ENCODE peak calls at places on chromosomes 6 and 20, in four cellular contexts. S is GM12878, I is HepG2, F is H1. N is an unnamed sample.

GRCh38 chr6:2667617-2668016 is 83.1 kb downstream of the MYLK4 start:
- DNase-seq in I (no peak), F (no peak), S (no peak), N (no peak)

GRCh38 chr6:22153384-22154158 is 143.3 kb downstream of the PRL start:
- DNase-seq in F (no peak), I (no peak), S (no peak), N (no peak)

GRCh38 chr6:56757585-56757984 is 114.9 kb upstream of the DST start:
- DNase-seq in I (peak; percentile 72), F (no peak), S (no peak), N (peak; percentile 8)

GRCh38 chr6:42294759-42295158 is 77.1 kb upstream of the MRPS10 start:
- DNase-seq in F (no peak), S (no peak), I (peak; percentile 34), N (no peak)

GRCh38 chr6:48098923-48099322 is 12.1 kb downstream of the PTCHD4 start:
- DNase-seq in F (no peak), S (no peak), I (no peak), N (no peak)

GRCh38 chr6:56692586-56693245 is 50.0 kb upstream of the DST start:
- DNase-seq in F (no peak), I (peak; percentile 47), S (no peak), N (no peak)

GRCh38 chr6:66751630-66752029 is 1044.6 kb upstream of the EYS start:
- DNase-seq in I (no peak), S (no peak), F (no peak), N (no peak)

GRCh38 chr6:139654888-139655782 is 280.7 kb upstream of the CITED2 start:
- DNase-seq in I (peak; percentile 8), S (no peak), F (no peak), N (no peak)

GRCh38 chr6:154157082-154157481 is 118.0 kb downstream of the OPRM1 start:
- DNase-seq in S (no peak), F (no peak), I (no peak), N (no peak)

GRCh38 chr6:107820571-107821261 is 3.4 kb downstream of the SCML4 start:
- DNase-seq in I (no peak), S (no peak), F (peak; percentile 42), N (no peak)

GRCh38 chr20:18527836-18528235 is 20.1 kb downstream of the SEC23B start:
- DNase-seq in F (no peak), S (no peak), I (no peak), N (no peak)

GRCh38 chr6:144449911-144450690 is 165.0 kb downstream of the UTRN start:
- DNase-seq in S (no peak), F (no peak), I (no peak), N (no peak)

GRCh38 chr6:22106445-22106844 is 190.4 kb downstream of the PRL start:
- DNase-seq in S (no peak), I (no peak), F (no peak), N (no peak)

GRCh38 chr20:37095108-37095608 is 639 bp downstream of the RBL1 start:
- DNase-seq in F (no peak), I (peak; percentile 41), S (no peak), N (peak; percentile 38)

GRCh38 chr6:87572031-87572430 is 17.8 kb downstream of the RARS2 start:
- DNase-seq in I (no peak), S (no peak), F (no peak), N (no peak)

GRCh38 chr6:170136541-170137175 is 154.2 kb downstream of the DLL1 start:
- DNase-seq in I (no peak), F (no peak), S (no peak), N (no peak)

GRCh38 chr6:906920-907319 is 214.0 kb upstream of the EXOC2 start:
- DNase-seq in S (no peak), I (no peak), F (no peak), N (peak; percentile 37)

GRCh38 chr6:7146079-7146828 is 38.5 kb downstream of the RREB1 start:
- DNase-seq in S (no peak), F (no peak), I (peak; percentile 84), N (no peak)

GRCh38 chr6:127690092-127690491 is 113.1 kb downstream of the C6orf58 start:
- DNase-seq in I (no peak), F (no peak), S (no peak), N (no peak)

GRCh38 chr20:35329435-35330139 is 37.4 kb upstream of the FAM83C start:
- DNase-seq in F (peak; percentile 89), I (peak; percentile 75), S (no peak), N (peak; percentile 78)

GRCh38 chr6:52546192-52546591 is 30.7 kb downstream of the TRAM2 start:
- DNase-seq in F (no peak), I (no peak), S (no peak), N (no peak)

GRCh38 chr20:63477061-63477616 is 4.7 kb upstream of the KCNQ2 start:
- DNase-seq in S (no peak), F (no peak), I (no peak), N (no peak)

GRCh38 chr6:13184547-13184946 is 143.8 kb downstream of the TBC1D7 start:
- DNase-seq in F (no peak), I (no peak), S (no peak), N (no peak)
- TF ChIP-seq HDAC2 in F (no peak), I (no peak), S (no peak), N (no peak)

GRCh38 chr20:62131560-62132320 is 9.5 kb downstream of the LSM14B start:
- DNase-seq in F (no peak), I (no peak), S (no peak), N (no peak)
- H3K36me3 ChIP-seq in F (peaks cover 51% of the 10 kb centered on the region), I (peaks cover 67% of the 10 kb centered on the region), S (peaks cover 40% of the 10 kb centered on the region), N (peaks cover 97% of the 10 kb centered on the region)

GRCh38 chr20:31833130-31833930 is 12.1 kb downstream of the FOXS1 start:
- DNase-seq in F (peak; percentile 99), I (peak; percentile 74), S (no peak), N (peak; percentile 82)
- TF ChIP-seq HDAC2 in F (no peak), I (no peak), S (no peak), N (peak; percentile 24)

DNA sequence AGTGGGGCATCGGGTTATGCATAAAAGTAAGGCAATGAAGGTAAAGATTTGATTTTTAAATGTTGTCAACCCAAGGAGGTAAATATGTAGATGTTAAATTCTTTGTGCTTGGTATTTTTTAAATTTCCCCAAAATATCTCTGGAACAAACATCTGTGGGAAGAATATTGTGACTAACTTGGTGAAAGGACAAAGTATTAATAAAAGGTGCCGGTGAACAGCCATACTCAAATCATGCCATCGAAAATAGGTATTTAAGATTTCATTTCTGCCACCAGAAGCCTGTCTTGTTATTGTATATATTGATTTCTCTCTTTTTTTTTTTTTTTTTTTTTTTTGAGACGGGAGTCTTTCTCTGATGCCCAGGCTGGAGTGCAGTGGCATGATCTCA is 12.6 kb upstream of the ZBTB2 start:
- DNase-seq in I (no peak), S (no peak), F (no peak), N (no peak)
- H3K36me3 ChIP-seq in I (peaks cover 13% of the 10 kb centered on the region), S (peaks cover 12% of the 10 kb centered on the region), F (peaks cover 2% of the 10 kb centered on the region), N (peaks cover 78% of the 10 kb centered on the region)

GRCh38 chr6:38636027-38636426 is 3.7 kb downstream of the BTBD9 start:
- DNase-seq in I (no peak), S (no peak), F (no peak), N (no peak)
- TF ChIP-seq HDAC2 in I (no peak), S (no peak), F (no peak), N (no peak)